ENCODE peak calls at places on chromosome 4, in five cellular contexts. I, J, H, R and G are unnamed samples. For H3K4me1, the result is how much of the 10 kb centered on the place peaks cover.

GRCh38 chr4:158636619-158637018 is 35.1 kb downstream of the C4orf46 start:
- DNase-seq in I (no peak), H (no peak), J (no peak), R (no peak), G (no peak)

GRCh38 chr4:7911044-7911578 is 28.6 kb downstream of the AFAP1 start:
- DNase-seq in I (peak), R (peak), J (peak), H (peak), G (peak)

GRCh38 chr4:159787901-159788300 is 685.0 kb downstream of the RAPGEF2 start:
- DNase-seq in I (no peak), H (no peak), J (no peak), R (no peak), G (no peak)

GRCh38 chr4:82905205-82905604 is 4.7 kb downstream of the THAP9 start:
- DNase-seq in I (no peak), J (peak), R (no peak), H (no peak), G (peak)

GRCh38 chr4:53702334-53703266 is 111.3 kb upstream of the LNX1 start:
- DNase-seq in H (no peak), I (peak), R (no peak), J (peak), G (peak)

GRCh38 chr4:18052158-18052557 is 30.6 kb upstream of the LCORL start:
- DNase-seq in I (no peak), R (no peak), J (peak), H (no peak), G (no peak)

GRCh38 chr4:2805712-2806391 is 13.0 kb downstream of the SH3BP2 start:
- DNase-seq in I (no peak), J (no peak), R (no peak), H (no peak), G (no peak)

GRCh38 chr4:182240161-182241130 is 2.8 kb upstream of the TENM3 start:
- DNase-seq in R (no peak), I (no peak), H (peak), J (peak), G (peak)

GRCh38 chr4:159175165-159175988 is 72.5 kb downstream of the RAPGEF2 start:
- DNase-seq in I (peak), R (peak), H (peak), J (peak), G (peak)

GRCh38 chr4:1253831-1254230 is 4.9 kb upstream of the CTBP1 start:
- DNase-seq in I (no peak), J (no peak), H (no peak), R (no peak), G (no peak)

GRCh38 chr4:6548201-6548881 is 26.6 kb upstream of the MAN2B2 start:
- DNase-seq in H (peak), I (peak), J (peak), R (peak), G (peak)

GRCh38 chr4:187865914-187866313 is 129.7 kb upstream of the ZFP42 start:
- DNase-seq in H (peak), I (no peak), J (no peak), R (no peak), G (peak)

GRCh38 chr4:103198111-103198765 is at the start of gene CENPE:
- DNase-seq in I (peak), R (peak), H (peak), J (peak), G (peak)

GRCh38 chr4:2370597-2371320 is 47.7 kb downstream of the ZFYVE28 start:
- DNase-seq in I (no peak), H (no peak), R (no peak), J (no peak), G (no peak)

GRCh38 chr4:35201403-35201802 is 1042.9 kb downstream of the ARAP2 start:
- DNase-seq in H (no peak), I (no peak), J (no peak), R (no peak), G (no peak)

GRCh38 chr4:113452868-113453620 is 308.5 kb downstream of the CAMK2D start:
- DNase-seq in R (no peak), H (peak), I (peak), J (peak), G (peak)

GRCh38 chr4:24816797-24817196 is 21.4 kb downstream of the SOD3 start:
- DNase-seq in R (no peak), H (no peak), I (no peak), J (no peak), G (no peak)

GRCh38 chr4:153729901-153730300 is 29.9 kb downstream of the RNF175 start:
- DNase-seq in J (no peak), R (no peak), H (peak), I (no peak), G (no peak)
- H3K4me1 ChIP-seq in J (under half), R (under half), H (under half), I (under half), G (under half)

GRCh38 chr4:140236649-140237160 is 82.7 kb upstream of the MAML3 start:
- DNase-seq in H (no peak), I (no peak), R (no peak), J (peak), G (no peak)
- H2BK120ac ChIP-seq in H (no peak), I (peak), R (no peak), J (peak), G (peak)

GRCh38 chr4:115770046-115770543 is 656.7 kb upstream of the NDST4 start:
- DNase-seq in I (no peak), H (no peak), R (no peak), J (no peak), G (no peak)
- H3K4me1 ChIP-seq in I (under half), H (under half), R (under half), J (under half), G (under half)

DNA sequence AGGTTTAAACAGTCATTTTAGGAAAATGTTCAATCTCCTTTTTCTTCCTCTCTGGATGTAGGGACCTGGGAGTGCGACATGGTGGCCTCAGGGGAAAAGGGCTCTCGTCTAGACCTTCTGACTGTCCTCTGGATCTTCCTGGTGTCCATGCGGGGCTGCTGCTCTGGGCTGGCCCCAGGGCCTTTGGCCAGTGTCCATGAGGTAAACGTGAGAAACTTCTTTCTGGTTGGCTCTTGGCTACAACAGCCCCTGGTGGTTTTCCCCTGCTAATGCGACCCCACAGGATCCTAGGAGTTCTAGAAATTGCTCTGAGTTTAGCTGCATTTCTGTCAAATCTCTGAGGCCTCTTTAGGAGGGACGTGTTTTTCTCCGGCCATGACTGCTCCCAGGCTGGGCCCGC is 85.7 kb downstream of the MFAP3L start:
- DNase-seq in J (no peak), I (no peak), H (peak), R (no peak), G (no peak)
- H2BK120ac ChIP-seq in J (no peak), I (no peak), H (peak), R (no peak), G (no peak)

GRCh38 chr4:107835409-107835808 is 10.7 kb downstream of the SGMS2 start:
- DNase-seq in R (no peak), H (no peak), I (no peak), J (peak), G (peak)

GRCh38 chr4:107832275-107832807 is 7.6 kb downstream of the SGMS2 start:
- DNase-seq in H (no peak), J (no peak), R (no peak), I (no peak), G (no peak)

GRCh38 chr4:107834241-107834856 is 9.6 kb downstream of the SGMS2 start:
- DNase-seq in J (no peak), R (no peak), H (peak), I (no peak), G (no peak)

GRCh38 chr4:107828315-107828714 is 3.6 kb downstream of the SGMS2 start:
- DNase-seq in J (no peak), H (no peak), R (no peak), I (no peak), G (no peak)

GRCh38 chr4:107831140-107831539 is 6.4 kb downstream of the SGMS2 start:
- DNase-seq in J (no peak), I (no peak), H (no peak), R (no peak), G (no peak)
- H3K4me1 ChIP-seq in J (under half), I (under half), H (under half), R (under half), G (under half)

DNA sequence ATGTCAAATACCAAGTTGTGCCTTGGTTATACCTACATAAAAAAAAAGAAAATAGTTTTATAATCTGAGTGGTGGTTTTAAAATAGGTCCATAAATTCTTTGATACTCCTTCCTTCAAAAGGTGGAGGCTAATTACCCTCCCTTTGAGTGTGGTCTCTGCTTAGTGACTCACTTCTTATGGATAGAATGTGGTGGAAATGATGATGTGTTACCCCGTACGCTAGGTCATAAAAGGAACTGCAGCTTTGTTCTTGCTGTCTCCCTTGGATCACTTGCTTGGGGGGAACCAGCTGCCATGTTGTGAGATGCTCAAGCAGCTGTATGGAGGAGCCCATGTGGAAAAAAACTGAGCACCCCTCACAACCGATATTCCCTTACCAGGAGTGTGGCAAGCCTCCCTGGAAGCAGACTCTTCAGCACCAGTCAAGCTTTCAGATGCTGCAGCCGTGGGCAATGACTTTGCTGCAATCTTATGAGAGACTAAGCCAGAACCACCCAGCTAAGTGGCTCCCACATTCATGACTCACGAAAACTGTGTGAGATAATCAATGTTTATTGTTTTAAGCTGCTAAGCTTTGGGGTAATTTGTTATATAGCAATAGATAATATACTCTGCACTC is 195.0 kb upstream of the GATB start:
- DNase-seq in R (no peak), J (peak), H (peak), I (no peak), G (peak)
- H2BK120ac ChIP-seq in R (no peak), J (no peak), H (no peak), I (no peak), G (no peak)

GRCh38 chr4:86376850-86377249 is 17.0 kb upstream of the MAPK10 start:
- DNase-seq in J (peak), I (no peak), R (no peak), H (peak), G (no peak)
- H3K4me1 ChIP-seq in J (under half), I (under half), R (under half), H (under half), G (under half)

DNA sequence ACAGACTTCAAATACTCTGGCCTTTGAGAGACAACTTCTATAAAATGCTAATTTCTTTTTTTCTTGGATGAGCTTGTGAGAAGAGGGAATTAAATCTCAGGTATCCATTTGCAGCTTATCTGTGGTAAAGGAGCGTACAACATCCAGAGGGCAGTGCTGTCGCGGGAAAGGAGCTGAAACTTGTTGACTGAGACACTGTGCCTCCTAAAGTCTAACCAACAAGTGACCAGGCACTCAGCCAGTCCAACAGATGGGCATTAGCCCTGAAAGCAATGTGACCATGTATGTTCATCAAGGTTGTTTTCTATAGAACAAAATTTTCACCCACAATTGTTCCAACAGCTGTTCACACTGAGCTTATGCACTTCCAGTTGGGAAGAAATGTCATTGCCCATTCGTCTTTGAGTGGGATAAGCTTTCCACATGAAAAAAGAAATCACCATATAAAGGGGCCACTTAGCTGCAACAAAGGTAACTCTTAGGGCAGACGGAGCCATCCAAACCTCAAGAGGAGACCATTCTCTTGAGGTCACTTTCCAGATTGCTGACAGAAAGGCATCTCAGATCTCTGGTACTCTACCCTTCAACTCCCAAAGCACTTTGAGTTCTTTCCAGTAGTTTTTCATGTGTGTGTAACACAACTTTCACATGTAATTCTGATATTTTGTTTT is 244.8 kb upstream of the NEIL3 start:
- DNase-seq in H (peak), J (no peak), R (no peak), I (no peak), G (no peak)
- H2BK120ac ChIP-seq in H (no peak), J (no peak), R (no peak), I (no peak), G (no peak)